ENCODE peak calls at places on chromosomes 2 and 18, in ten cellular contexts. D is BE2C; G is NCI-H2107; R is HTR-8/SVneo; M is LHCN-M2; F is fibroblast of lung; A is mammary epithelial cell; L is hypothalamus; U is stimulated activated CD4-positive, alpha-beta T cell treated with anti-CD3 and anti-CD28 coated beads, Interleukin-15, amount 100 ng/mL, for 24 hours; N is NCI-H2081. J is an unnamed sample.

GRCh38 chr18:13455960-13456471 is 237.5 kb downstream of the LDLRAD4 start:
- DNase-seq in U (peak; percentile 71), A (no peak), R (no peak), D (no peak), N (no peak), F (no peak), G (no peak), L (no peak), M (no peak), J (no peak)

GRCh38 chr18:75203456-75204261 is 5.3 kb downstream of the PTGR3 start:
- DNase-seq in F (peak; percentile 66), R (no peak), G (no peak), M (no peak), D (no peak), L (no peak), N (no peak), A (peak; percentile 20), U (no peak), J (no peak)

GRCh38 chr2:232869138-232870001 is 694 bp upstream of the SNORC start:
- DNase-seq in A (no peak), G (no peak), F (no peak), M (no peak), N (no peak), U (no peak), R (no peak), D (no peak), L (no peak), J (no peak)

GRCh38 chr18:72075040-72075439 is 469.1 kb downstream of the CBLN2 start:
- DNase-seq in U (no peak), L (no peak), F (no peak), G (no peak), A (no peak), M (no peak), N (no peak), R (no peak), D (no peak), J (no peak)

GRCh38 chr2:129087133-129087813 is 768.6 kb upstream of the HS6ST1 start:
- DNase-seq in M (no peak), R (no peak), L (no peak), G (no peak), F (no peak), U (no peak), D (no peak), A (peak; percentile 90), N (no peak), J (no peak)

GRCh38 chr18:9335255-9336045 is 877 bp downstream of the TWSG1 start:
- DNase-seq in R (peak; percentile 30), U (no peak), F (peak; percentile 39), G (no peak), D (no peak), N (no peak), L (no peak), M (no peak), A (no peak), J (no peak)

GRCh38 chr18:26863122-26863879 is 2.2 kb downstream of the AQP4 start:
- DNase-seq in D (peak; percentile 40), A (peak; percentile 34), L (peak; percentile 78), M (no peak), R (no peak), F (no peak), N (peak; percentile 74), G (peak; percentile 5), U (no peak), J (peak; percentile 85)

GRCh38 chr2:86001326-86001725 is 104.4 kb downstream of the POLR1A start:
- DNase-seq in L (no peak), G (no peak), R (no peak), D (no peak), N (no peak), M (no peak), U (no peak), A (no peak), F (no peak), J (no peak)

GRCh38 chr2:101874069-101874468 is 117.7 kb upstream of the IL1R2 start:
- DNase-seq in U (no peak), D (no peak), L (no peak), R (no peak), G (no peak), A (no peak), N (no peak), F (no peak), M (no peak), J (no peak)

GRCh38 chr2:234754126-234754525 is 197.7 kb upstream of the SH3BP4 start:
- DNase-seq in R (no peak), L (no peak), D (no peak), G (peak; percentile 14), F (no peak), A (no peak), N (no peak), U (no peak), M (peak; percentile 46), J (no peak)

GRCh38 chr2:12202702-12203101 is 456.3 kb downstream of the LPIN1 start:
- DNase-seq in U (no peak), G (no peak), M (peak; percentile 25), R (no peak), A (no peak), F (peak; percentile 39), D (no peak), L (no peak), N (no peak), J (no peak)

GRCh38 chr2:37648316-37649011 is 23.0 kb downstream of the CDC42EP3 start:
- DNase-seq in N (no peak), R (no peak), G (no peak), A (no peak), M (peak; percentile 98), U (peak; percentile 44), F (peak; percentile 67), L (no peak), D (peak; percentile 72), J (no peak)

GRCh38 chr2:55157474-55157884 is 74.6 kb downstream of the CLHC1 start:
- DNase-seq in U (no peak), M (peak; percentile 77), G (no peak), L (no peak), R (no peak), F (peak; percentile 62), N (no peak), A (peak; percentile 13), D (no peak), J (no peak)

GRCh38 chr2:179796213-179797007 is 65.0 kb downstream of the ZNF385B start:
- DNase-seq in M (peak; percentile 46), N (no peak), A (no peak), G (no peak), U (no peak), D (no peak), L (no peak), R (no peak), F (no peak), J (no peak)

GRCh38 chr2:138823651-138824050 is 43.5 kb upstream of the NXPH2 start:
- DNase-seq in U (no peak), A (no peak), R (no peak), F (no peak), M (no peak), L (no peak), G (peak; percentile 15), N (no peak), D (no peak), J (no peak)

GRCh38 chr18:76436342-76436741 is 58.7 kb downstream of the ZNF516 start:
- DNase-seq in N (no peak), D (no peak), M (no peak), R (no peak), G (no peak), U (no peak), F (no peak), A (no peak), L (no peak), J (no peak)

GRCh38 chr2:65355190-65355831 is 77.1 kb downstream of the SPRED2 start:
- DNase-seq in M (peak; percentile 39), R (no peak), U (no peak), F (no peak), D (no peak), N (no peak), G (no peak), A (peak; percentile 64), L (no peak), J (no peak)

GRCh38 chr18:74225193-74225840 is 66.4 kb downstream of the CYB5A start:
- DNase-seq in L (no peak), F (peak; percentile 21), D (peak; percentile 19), U (no peak), R (no peak), G (no peak), A (no peak), M (no peak), N (no peak), J (no peak)

GRCh38 chr2:128604045-128604444 is 285.4 kb upstream of the HS6ST1 start:
- DNase-seq in D (no peak), U (no peak), G (no peak), R (no peak), M (no peak), N (no peak), F (no peak), L (no peak), A (no peak), J (peak; percentile 13)

GRCh38 chr2:205722538-205722878 is 40.2 kb downstream of the NRP2 start:
- DNase-seq in G (no peak), N (no peak), A (no peak), L (no peak), D (no peak), R (no peak), F (no peak), U (no peak), M (no peak), J (no peak)

GRCh38 chr18:52716926-52717325 is 376.9 kb downstream of the DCC start:
- DNase-seq in M (no peak), D (peak; percentile 4), R (no peak), U (no peak), A (no peak), N (no peak), L (peak; percentile 12), F (peak; percentile 9), G (no peak), J (peak; percentile 43)

GRCh38 chr2:46311651-46312223 is 14.5 kb downstream of the EPAS1 start:
- DNase-seq in D (no peak), R (no peak), U (no peak), L (no peak), N (no peak), A (peak; percentile 65), F (no peak), M (no peak), G (no peak), J (no peak)

GRCh38 chr2:122423934-122424333 is 668.5 kb downstream of the TSN start:
- DNase-seq in F (no peak), N (no peak), M (no peak), G (no peak), D (no peak), U (no peak), R (no peak), A (no peak), L (no peak), J (no peak)

GRCh38 chr18:61502472-61502871 is 169.2 kb downstream of the CDH20 start:
- DNase-seq in M (peak; percentile 52), D (peak; percentile 28), U (peak; percentile 1), G (peak; percentile 47), F (peak; percentile 74), A (peak; percentile 32), L (peak; percentile 34), R (peak; percentile 30), N (peak; percentile 63), J (peak; percentile 67)

GRCh38 chr18:47109049-47109448 is 41.3 kb downstream of the HDHD2 start:
- DNase-seq in F (no peak), A (no peak), M (no peak), N (no peak), R (no peak), D (peak; percentile 5), L (no peak), G (no peak), U (no peak), J (no peak)

GRCh38 chr18:58635891-58636290 is 7.0 kb upstream of the ALPK2 start:
- DNase-seq in M (peak; percentile 74), U (no peak), L (no peak), F (peak; percentile 74), A (peak; percentile 76), N (no peak), R (no peak), D (no peak), G (no peak), J (no peak)

GRCh38 chr2:195660265-195660890 is 3.4 kb downstream of the SLC39A10 start:
- DNase-seq in M (peak; percentile 73), N (peak; percentile 71), A (peak; percentile 39), G (no peak), L (peak; percentile 51), D (peak; percentile 83), F (peak; percentile 87), U (peak; percentile 82), R (peak; percentile 35), J (peak; percentile 56)

GRCh38 chr2:218811382-218811781 is 20.2 kb downstream of the PRKAG3 start:
- DNase-seq in L (no peak), G (no peak), U (no peak), A (no peak), R (no peak), F (peak; percentile 10), D (no peak), M (no peak), N (no peak), J (no peak)

J was measured in head of caudate nucleus.